ENCODE peak calls at places on chromosomes 16 and 17, in nine cellular contexts. P is fibroblast of lung, R is Caco-2, T is osteocyte, K is heart right ventricle, I is lower lobe of right lung, Z is neural progenitor cell, Q is B cell, W is cardiac muscle cell. S is an unnamed sample.

GRCh38 chr17:82577300-82577699 is 57.8 kb downstream of the FOXK2 start:
- DNase-seq in P (no peak), K (no peak), R (no peak), Q (no peak), W (no peak), T (no peak), I (no peak), Z (no peak), S (no peak)

GRCh38 chr16:25785361-25785760 is 93.6 kb downstream of the HS3ST4 start:
- DNase-seq in T (no peak), I (no peak), R (no peak), Z (no peak), P (no peak), K (no peak), Q (no peak), W (no peak), S (no peak)

GRCh38 chr17:39171933-39172332 is 6.0 kb upstream of the ARL5C start:
- DNase-seq in Q (no peak), R (no peak), Z (no peak), I (no peak), P (no peak), W (no peak), T (no peak), K (no peak), S (no peak)

GRCh38 chr16:79800016-79800608 is 199.6 kb upstream of the MAF start:
- DNase-seq in P (no peak), Q (no peak), T (no peak), W (no peak), K (no peak), Z (no peak), I (no peak), R (no peak), S (no peak)

GRCh38 chr17:50604470-50604869 is 30.2 kb upstream of the ABCC3 start:
- DNase-seq in Q (no peak), I (peak; percentile 57), T (no peak), P (peak; percentile 72), W (peak; percentile 96), Z (no peak), R (no peak), K (peak; percentile 82), S (no peak)

GRCh38 chr16:89358030-89359005 is 132.0 kb downstream of the ANKRD11 start:
- DNase-seq in Z (no peak), K (no peak), R (no peak), T (no peak), W (no peak), P (no peak), I (no peak), Q (no peak), S (no peak)

GRCh38 chr17:12665263-12666210 is at the start of gene MYOCD:
- DNase-seq in Q (peak; percentile 10), Z (peak; percentile 97), K (peak; percentile 66), W (peak; percentile 16), I (peak; percentile 45), R (peak; percentile 21), T (peak; percentile 86), P (peak; percentile 42), S (peak; percentile 40)

GRCh38 chr17:76682306-76682705 is 28.5 kb downstream of the MXRA7 start:
- DNase-seq in T (no peak), R (no peak), W (peak; percentile 94), I (no peak), P (peak; percentile 90), Z (no peak), Q (no peak), K (peak; percentile 61), S (no peak)

GRCh38 chr16:51239196-51239595 is 88.1 kb upstream of the SALL1 start:
- DNase-seq in Q (no peak), I (no peak), P (no peak), K (no peak), Z (no peak), T (no peak), W (no peak), R (no peak), S (no peak)

GRCh38 chr17:79007504-79008381 is 1.8 kb downstream of the CANT1 start:
- DNase-seq in K (no peak), Q (no peak), R (no peak), P (no peak), T (no peak), Z (no peak), W (no peak), I (no peak), S (no peak)

GRCh38 chr17:35752471-35752870 is 568 bp downstream of the GAS2L2 start:
- DNase-seq in W (no peak), Q (no peak), P (no peak), R (no peak), I (no peak), K (no peak), T (no peak), Z (no peak), S (no peak)

GRCh38 chr17:82153745-82154375 is 55.8 kb upstream of the FASN start:
- DNase-seq in Q (peak; percentile 91), T (peak; percentile 91), W (peak; percentile 80), Z (peak; percentile 88), I (peak; percentile 90), P (peak; percentile 36), R (peak; percentile 89), K (peak; percentile 79), S (peak; percentile 71)

GRCh38 chr16:46972429-46972970 is 974 bp downstream of the DNAJA2 start:
- DNase-seq in Q (peak; percentile 47), T (peak; percentile 8), R (no peak), W (peak; percentile 25), I (no peak), P (peak; percentile 43), Z (no peak), K (no peak), S (no peak)

GRCh38 chr16:31260136-31260931 is 559 bp downstream of the ITGAM start:
- DNase-seq in K (no peak), I (no peak), Z (no peak), W (no peak), T (no peak), Q (no peak), P (no peak), R (no peak), S (no peak)

GRCh38 chr16:71972356-71972755 is 27.8 kb downstream of the PKD1L3 start:
- DNase-seq in I (no peak), Z (no peak), Q (no peak), W (no peak), P (no peak), T (no peak), K (no peak), R (no peak), S (no peak)

GRCh38 chr16:71966932-71967331 is 33.3 kb downstream of the PKD1L3 start:
- DNase-seq in K (no peak), Q (no peak), R (no peak), T (no peak), W (no peak), I (no peak), P (no peak), Z (no peak), S (no peak)

GRCh38 chr16:71965223-71965622 is 35.0 kb downstream of the PKD1L3 start:
- DNase-seq in P (no peak), K (no peak), T (no peak), Q (no peak), W (no peak), R (no peak), I (no peak), Z (no peak), S (no peak)

GRCh38 chr16:71971571-71971970 is 28.6 kb downstream of the PKD1L3 start:
- DNase-seq in R (no peak), T (no peak), K (no peak), P (no peak), Z (no peak), Q (no peak), W (no peak), I (no peak), S (no peak)

GRCh38 chr16:71969353-71969752 is 30.8 kb downstream of the PKD1L3 start:
- DNase-seq in I (no peak), Z (no peak), P (no peak), R (no peak), W (no peak), T (no peak), K (no peak), Q (no peak), S (no peak)
- TF ChIP-seq CTCF in I (no peak), Z (no peak), P (no peak), R (no peak), W (no peak), T (no peak), K (no peak), Q (no peak), S (no peak)

GRCh38 chr17:27746881-27747280 is 53.4 kb downstream of the NOS2 start:
- DNase-seq in P (no peak), Q (no peak), T (peak; percentile 67), R (no peak), K (no peak), Z (no peak), W (no peak), I (no peak), S (no peak)

GRCh38 chr17:27748360-27748825 is 51.9 kb downstream of the NOS2 start:
- DNase-seq in I (no peak), R (no peak), P (no peak), Q (no peak), K (no peak), T (peak; percentile 51), W (no peak), Z (no peak), S (no peak)

GRCh38 chr17:27751166-27751565 is 49.2 kb downstream of the NOS2 start:
- DNase-seq in W (no peak), Q (no peak), K (no peak), T (peak; percentile 78), Z (no peak), I (no peak), P (no peak), R (no peak), S (no peak)

GRCh38 chr17:27751622-27752490 is 48.5 kb downstream of the NOS2 start:
- DNase-seq in P (no peak), I (no peak), R (no peak), Q (no peak), T (peak; percentile 74), Z (no peak), K (no peak), W (no peak), S (no peak)

GRCh38 chr17:27747462-27748359 is 52.6 kb downstream of the NOS2 start:
- DNase-seq in Q (no peak), Z (peak; percentile 31), P (no peak), K (no peak), W (no peak), T (peak; percentile 70), I (no peak), R (peak; percentile 83), S (no peak)
- TF ChIP-seq CTCF in Q (no peak), Z (peak; percentile 47), P (peak; percentile 39), K (no peak), W (peak; percentile 32), T (peak; percentile 24), I (no peak), R (peak; percentile 88), S (peak; percentile 53)

GRCh38 chr16:82704369-82704768 is 77.6 kb downstream of the CDH13 start:
- DNase-seq in I (no peak), K (no peak), W (no peak), T (no peak), R (no peak), P (no peak), Z (no peak), Q (no peak), S (no peak)
- TF ChIP-seq CTCF in I (no peak), K (no peak), W (no peak), T (no peak), R (no peak), P (no peak), Z (no peak), Q (no peak), S (no peak)

DNA sequence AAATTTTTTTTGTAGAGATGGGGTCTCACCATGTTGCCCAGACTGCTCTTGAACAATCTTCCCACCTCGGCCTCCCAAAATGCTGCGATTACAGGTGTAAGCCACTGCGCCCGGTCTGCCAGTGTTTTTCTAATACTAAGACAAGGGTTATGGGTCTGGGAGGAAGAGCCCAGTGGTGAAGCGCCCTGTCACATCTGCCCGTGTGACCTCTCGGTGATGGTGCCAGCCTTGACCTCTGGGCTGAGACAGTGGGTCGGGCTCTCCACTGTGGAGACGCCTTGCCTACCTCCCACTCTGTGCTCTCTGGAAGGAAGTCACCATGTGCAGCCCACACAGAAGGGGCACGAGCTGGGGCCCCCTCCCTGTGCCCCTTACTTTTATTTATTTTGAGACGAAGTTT is 5.1 kb upstream of the BAIAP2 start:
- DNase-seq in Z (no peak), T (no peak), K (no peak), P (no peak), R (no peak), Q (no peak), W (no peak), I (peak; percentile 47), S (no peak)
- TF ChIP-seq CTCF in Z (no peak), T (no peak), K (no peak), P (no peak), R (no peak), Q (no peak), W (no peak), I (no peak), S (no peak)